ENCODE peak calls at places on chromosomes 13 and 19, in ten cellular contexts. W, G, S, K, R, U, H, T, I and E are unnamed samples.

GRCh38 chr19:54154603-54155345 is 4.7 kb downstream of the LENG1 start:
- DNase-seq in W (no peak), G (no peak), S (peak; percentile 83), K (no peak), R (no peak), U (peak; percentile 30), H (no peak), T (no peak), I (no peak), E (no peak)

GRCh38 chr13:72535076-72535475 is 192.4 kb downstream of the MZT1 start:
- DNase-seq in W (no peak), G (no peak), S (no peak), K (no peak), R (no peak), U (no peak), H (no peak), T (no peak), I (no peak), E (no peak)

GRCh38 chr13:73598021-73598712 is 536.0 kb downstream of the KLF12 start:
- DNase-seq in W (no peak), G (peak; percentile 58), S (peak; percentile 41), K (no peak), R (peak; percentile 42), U (no peak), H (no peak), T (peak; percentile 41), I (no peak), E (no peak)

GRCh38 chr19:18460313-18460712 is 22.4 kb upstream of the ISYNA1 start:
- DNase-seq in W (no peak), G (peak; percentile 84), S (peak; percentile 90), K (peak; percentile 42), R (peak; percentile 72), U (no peak), H (no peak), T (peak; percentile 60), I (no peak), E (no peak)

GRCh38 chr13:112781287-112781686 is 91.4 kb downstream of the ATP11A start:
- DNase-seq in W (no peak), G (no peak), S (no peak), K (no peak), R (no peak), U (no peak), H (no peak), T (no peak), I (no peak), E (peak; percentile 18)

GRCh38 chr13:52845766-52846566 is 2.5 kb downstream of the PCDH8 start:
- DNase-seq in W (peak; percentile 88), G (peak; percentile 1), S (no peak), K (peak; percentile 65), R (no peak), U (no peak), H (peak; percentile 79), T (peak; percentile 69), I (no peak), E (peak; percentile 91)

GRCh38 chr13:19862511-19863313 is 737 bp downstream of the ZMYM5 start:
- DNase-seq in W (peak; percentile 36), G (peak; percentile 26), S (peak; percentile 31), K (peak; percentile 40), R (peak; percentile 30), U (peak; percentile 39), H (no peak), T (peak; percentile 56), I (peak; percentile 52), E (no peak)

GRCh38 chr13:107993239-107993948 is 221.9 kb downstream of the LIG4 start:
- DNase-seq in W (no peak), G (no peak), S (no peak), K (no peak), R (no peak), U (no peak), H (no peak), T (no peak), I (no peak), E (no peak)

DNA sequence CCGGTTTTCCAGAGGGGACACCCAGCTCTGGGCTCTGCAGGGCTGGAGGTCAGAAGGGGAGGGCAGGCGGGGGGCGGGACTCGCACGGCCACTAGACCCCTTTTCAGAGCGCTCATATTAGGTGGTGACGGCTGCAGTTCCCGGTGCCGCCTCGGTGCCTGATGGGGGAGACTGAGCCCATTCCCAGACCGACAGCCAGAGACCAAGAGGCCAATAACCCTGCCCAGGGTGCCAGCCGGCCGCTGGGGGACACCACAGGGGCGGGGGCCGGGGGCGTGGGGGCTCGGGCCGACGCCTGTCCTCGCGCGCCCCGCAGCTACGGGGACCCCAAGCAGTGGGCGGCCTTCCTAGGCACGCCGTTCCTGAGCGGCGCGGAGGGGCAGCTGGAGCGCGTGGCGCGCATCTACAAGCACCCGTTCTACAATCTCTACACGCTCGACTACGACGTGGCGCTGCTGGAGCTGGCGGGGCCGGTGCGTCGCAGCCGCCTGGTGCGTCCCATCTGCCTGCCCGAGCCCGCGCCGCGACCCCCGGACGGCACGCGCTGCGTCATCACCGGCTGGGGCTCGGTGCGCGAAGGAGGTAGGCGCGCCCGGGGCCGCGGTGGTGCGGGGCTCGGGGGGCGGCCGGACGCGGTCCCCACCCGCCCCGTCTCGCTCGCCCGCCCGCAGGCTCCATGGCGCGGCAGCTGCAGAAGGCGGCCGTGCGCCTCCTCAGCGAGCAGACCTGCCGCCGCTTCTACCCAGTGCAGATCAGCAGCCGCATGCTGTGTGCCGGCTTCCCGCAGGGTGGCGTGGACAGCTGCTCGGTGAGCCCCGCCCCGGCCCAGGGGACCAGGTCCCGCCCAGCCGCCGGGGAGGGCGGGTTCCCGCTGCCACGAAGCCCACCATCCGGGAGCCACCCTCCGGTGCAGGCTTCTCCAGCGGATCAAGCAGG is 2.4 kb downstream of the TIMM13 start:
- DNase-seq in W (peak; percentile 81), G (peak; percentile 69), S (peak; percentile 74), K (peak; percentile 94), R (peak; percentile 67), U (no peak), H (peak; percentile 83), T (peak; percentile 81), I (no peak), E (peak; percentile 87)
- TF ChIP-seq CTCF in W (peak; percentile 55), G (no peak), S (peak; percentile 24), K (peak; percentile 42), R (peak; percentile 57), U (peak; percentile 5), H (peak; percentile 23), T (peak; percentile 46), I (no peak), E (peak; percentile 63)

GRCh38 chr19:38849147-38849745 is 540 bp downstream of the HNRNPL start:
- DNase-seq in W (peak; percentile 89), G (peak; percentile 96), S (peak; percentile 92), K (peak; percentile 99), R (peak; percentile 95), U (peak; percentile 97), H (peak; percentile 98), T (peak; percentile 99), I (peak; percentile 98), E (peak; percentile 98)

GRCh38 chr19:38849746-38850230 is at the start of gene HNRNPL:
- DNase-seq in W (no peak), G (no peak), S (no peak), K (peak; percentile 99), R (no peak), U (no peak), H (peak; percentile 99), T (no peak), I (peak; percentile 99), E (peak; percentile 99)

GRCh38 chr19:38850976-38851621 is 1.3 kb upstream of the HNRNPL start:
- DNase-seq in W (no peak), G (no peak), S (no peak), K (no peak), R (no peak), U (peak; percentile 65), H (peak; percentile 50), T (peak; percentile 41), I (peak; percentile 50), E (peak; percentile 37)

GRCh38 chr19:38851622-38852230 is 1.9 kb upstream of the HNRNPL start:
- DNase-seq in W (peak; percentile 91), G (peak; percentile 90), S (peak; percentile 84), K (peak; percentile 95), R (peak; percentile 86), U (peak; percentile 90), H (peak; percentile 92), T (peak; percentile 99), I (peak; percentile 95), E (peak; percentile 92)

DNA sequence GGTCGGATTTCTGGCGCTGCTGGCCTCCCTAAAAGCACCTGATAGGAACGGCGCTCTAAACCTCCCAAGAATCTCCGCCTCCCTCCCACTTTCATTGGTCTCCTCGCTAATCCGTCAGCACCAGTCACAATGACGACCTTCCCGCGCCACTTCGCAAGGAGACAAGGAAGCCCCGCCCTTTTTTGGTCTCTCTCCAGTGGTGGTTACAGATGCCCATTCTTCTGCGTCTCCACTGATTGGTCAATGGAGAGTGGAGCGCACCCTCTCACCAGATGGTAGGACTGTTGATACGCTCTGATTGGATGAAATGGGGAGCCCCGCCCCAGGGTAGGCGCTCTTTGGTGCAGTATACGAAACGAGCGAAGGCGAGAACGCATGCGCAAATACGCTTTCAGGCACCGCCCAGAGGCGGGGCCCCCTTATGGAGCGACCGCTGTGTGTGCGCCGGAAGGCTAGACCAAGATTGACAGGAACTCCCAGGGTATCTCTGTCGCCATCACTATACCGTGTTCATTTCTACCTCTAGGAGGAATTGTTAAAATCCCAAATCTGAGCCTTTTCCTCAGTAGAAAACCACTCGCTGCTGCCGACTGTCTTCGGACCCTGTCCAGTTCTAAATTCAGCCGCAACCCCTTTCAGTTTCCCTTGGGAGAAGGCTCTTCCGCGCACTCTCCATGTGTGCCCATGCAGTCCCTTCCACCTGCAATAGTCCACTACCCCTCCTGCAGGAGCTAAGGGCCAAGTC is 617 bp upstream of the HNRNPL start:
- DNase-seq in W (peak; percentile 100), G (peak; percentile 100), S (peak; percentile 100), K (peak; percentile 99), R (peak; percentile 100), U (peak; percentile 100), H (peak; percentile 97), T (peak; percentile 100), I (peak; percentile 100), E (peak; percentile 97)
- TF ChIP-seq CTCF in W (peak; percentile 33), G (no peak), S (no peak), K (peak; percentile 16), R (peak; percentile 32), U (peak; percentile 15), H (no peak), T (peak; percentile 13), I (no peak), E (no peak)

GRCh38 chr13:44574466-44574855 is 1.7 kb downstream of the TSC22D1 start:
- DNase-seq in W (no peak), G (no peak), S (peak; percentile 40), K (no peak), R (no peak), U (no peak), H (no peak), T (no peak), I (no peak), E (no peak)
- TF ChIP-seq CTCF in W (no peak), G (peak; percentile 1), S (no peak), K (no peak), R (no peak), U (no peak), H (peak; percentile 5), T (no peak), I (no peak), E (peak; percentile 3)

DNA sequence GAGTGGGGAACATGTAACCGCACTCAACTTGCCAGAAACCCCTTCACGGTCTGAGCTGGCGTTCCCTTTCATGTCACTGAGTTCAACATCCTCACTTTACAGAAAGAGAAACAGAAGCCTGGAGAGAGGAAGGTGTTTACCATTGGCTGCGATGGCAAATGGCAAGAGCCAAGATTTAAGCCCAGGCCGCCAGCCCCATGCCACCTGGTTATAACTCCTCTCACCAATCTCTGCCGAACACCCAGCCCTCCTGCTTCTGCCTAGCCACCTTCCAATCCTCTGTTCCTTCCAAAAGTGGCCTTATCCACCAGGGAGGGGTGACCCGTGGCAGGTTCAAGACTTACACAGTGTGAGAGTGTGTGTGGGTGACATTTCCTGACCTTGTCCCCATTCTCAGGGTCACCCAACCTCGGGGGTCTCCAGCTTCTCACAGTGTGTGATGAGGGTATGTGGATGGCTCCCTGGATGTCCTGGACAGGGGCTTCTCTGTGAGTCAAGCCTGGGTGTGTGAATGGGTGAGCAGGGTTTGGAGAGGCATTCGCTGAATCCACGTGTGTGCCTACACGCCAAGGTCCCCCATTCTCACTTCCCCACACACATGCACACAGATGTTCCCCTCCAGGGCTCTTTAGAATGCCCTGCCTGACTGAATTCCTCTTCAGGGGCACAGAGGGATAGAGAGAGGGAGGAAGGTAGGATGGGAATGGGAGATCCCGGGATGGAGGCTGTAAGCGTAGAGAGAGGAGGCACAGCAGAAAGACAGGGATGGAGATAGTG is 1.2 kb downstream of the CADM4 start:
- DNase-seq in W (no peak), G (no peak), S (no peak), K (no peak), R (no peak), U (no peak), H (no peak), T (no peak), I (no peak), E (no peak)
- TF ChIP-seq CTCF in W (no peak), G (no peak), S (no peak), K (no peak), R (no peak), U (no peak), H (no peak), T (no peak), I (no peak), E (no peak)